ENCODE peak calls at places on chromosomes 6 and 20, in five cellular contexts. O, W, Y, R and B are unnamed samples.

GRCh38 chr6:105810105-105810921 is 275.8 kb upstream of the PRDM1 start:
- DNase-seq in O (peak), W (peak), Y (no peak), R (no peak), B (peak)

GRCh38 chr6:130069471-130069870 is 51.1 kb downstream of the L3MBTL3 start:
- DNase-seq in O (no peak), W (no peak), Y (no peak), R (no peak), B (no peak)

GRCh38 chr6:53301801-53302537 is 46.8 kb downstream of the ELOVL5 start:
- DNase-seq in O (no peak), W (no peak), Y (no peak), R (no peak), B (no peak)

GRCh38 chr6:19925533-19925932 is 88.4 kb downstream of the ID4 start:
- DNase-seq in O (no peak), W (no peak), Y (no peak), R (no peak), B (no peak)

GRCh38 chr6:88983532-88983931 is 20.1 kb upstream of the RNGTT start:
- DNase-seq in O (peak), W (peak), Y (no peak), R (no peak), B (no peak)

GRCh38 chr6:134238960-134239795 is 78.7 kb downstream of the SGK1 start:
- DNase-seq in O (no peak), W (no peak), Y (no peak), R (no peak), B (no peak)

GRCh38 chr6:121485359-121485809 is 49.9 kb downstream of the GJA1 start:
- DNase-seq in O (peak), W (peak), Y (no peak), R (no peak), B (no peak)

GRCh38 chr6:53159558-53159957 is 10.9 kb upstream of the GCM1 start:
- DNase-seq in O (peak), W (no peak), Y (no peak), R (no peak), B (no peak)

GRCh38 chr6:104527761-104528415 is 331.8 kb downstream of the HACE1 start:
- DNase-seq in O (no peak), W (peak), Y (no peak), R (no peak), B (no peak)

GRCh38 chr6:156511570-156511969 is 265.6 kb upstream of the ARID1B start:
- DNase-seq in O (no peak), W (no peak), Y (no peak), R (no peak), B (no peak)

GRCh38 chr20:12722096-12722495 is 286.7 kb upstream of the SPTLC3 start:
- DNase-seq in O (no peak), W (no peak), Y (no peak), R (no peak), B (no peak)

GRCh38 chr20:20446001-20446400 is 78.1 kb downstream of the INSM1 start:
- DNase-seq in O (no peak), W (no peak), Y (no peak), R (no peak), B (no peak)

GRCh38 chr6:36743538-36744441 is 46.2 kb downstream of the RAB44 start:
- DNase-seq in O (no peak), W (peak), Y (peak), R (no peak), B (no peak)

GRCh38 chr6:46645265-46645664 is 7.4 kb downstream of the CYP39A1 start:
- DNase-seq in O (no peak), W (no peak), Y (no peak), R (peak), B (no peak)